ENCODE peak calls at places on chromosome 6, in six cellular contexts. One of them, this sample, is unnamed.

GRCh38 chr6:3661390-3661789 is 90.1 kb downstream of the PXDC1 start:
- DNase-seq in substantia nigra: no peak
- DNase-seq in HuH-7.5: no peak
- DNase-seq in stimulated activated naive CD8-positive, alpha-beta T cell treated with anti-CD3 and anti-CD28 coated beads, Interleukin-15, Interleukin-2, amounts not matched to agents 100 U/mL and 50 U/mL, for 24 hours: no peak
- DNase-seq in cardiac fibroblast: no peak
- DNase-seq in NAMALWA: no peak
- DNase-seq in this sample: no peak

GRCh38 chr6:54194067-54194466 is 82.8 kb downstream of the MLIP start:
- DNase-seq in substantia nigra: no peak
- DNase-seq in HuH-7.5: no peak
- DNase-seq in stimulated activated naive CD8-positive, alpha-beta T cell treated with anti-CD3 and anti-CD28 coated beads, Interleukin-15, Interleukin-2, amounts not matched to agents 100 U/mL and 50 U/mL, for 24 hours: no peak
- DNase-seq in cardiac fibroblast: peak
- DNase-seq in NAMALWA: no peak
- DNase-seq in this sample: no peak

GRCh38 chr6:55868910-55869479 is 6.4 kb downstream of the BMP5 start:
- DNase-seq in substantia nigra: no peak
- DNase-seq in HuH-7.5: no peak
- DNase-seq in stimulated activated naive CD8-positive, alpha-beta T cell treated with anti-CD3 and anti-CD28 coated beads, Interleukin-15, Interleukin-2, amounts not matched to agents 100 U/mL and 50 U/mL, for 24 hours: peak
- DNase-seq in cardiac fibroblast: no peak
- DNase-seq in NAMALWA: no peak
- DNase-seq in this sample: no peak

GRCh38 chr6:33790306-33790855 is 1.5 kb upstream of the LEMD2 start:
- DNase-seq in substantia nigra: no peak
- DNase-seq in HuH-7.5: no peak
- DNase-seq in stimulated activated naive CD8-positive, alpha-beta T cell treated with anti-CD3 and anti-CD28 coated beads, Interleukin-15, Interleukin-2, amounts not matched to agents 100 U/mL and 50 U/mL, for 24 hours: no peak
- DNase-seq in cardiac fibroblast: no peak
- DNase-seq in NAMALWA: no peak
- DNase-seq in this sample: no peak

GRCh38 chr6:91240878-91241603 is 654.2 kb upstream of the MAP3K7 start:
- DNase-seq in substantia nigra: no peak
- DNase-seq in HuH-7.5: no peak
- DNase-seq in stimulated activated naive CD8-positive, alpha-beta T cell treated with anti-CD3 and anti-CD28 coated beads, Interleukin-15, Interleukin-2, amounts not matched to agents 100 U/mL and 50 U/mL, for 24 hours: no peak
- DNase-seq in cardiac fibroblast: no peak
- DNase-seq in NAMALWA: peak
- DNase-seq in this sample: no peak

GRCh38 chr6:87553159-87553765 is 36.5 kb downstream of the RARS2 start:
- DNase-seq in substantia nigra: no peak
- DNase-seq in HuH-7.5: no peak
- DNase-seq in stimulated activated naive CD8-positive, alpha-beta T cell treated with anti-CD3 and anti-CD28 coated beads, Interleukin-15, Interleukin-2, amounts not matched to agents 100 U/mL and 50 U/mL, for 24 hours: no peak
- DNase-seq in cardiac fibroblast: no peak
- DNase-seq in NAMALWA: no peak
- DNase-seq in this sample: no peak

GRCh38 chr6:157145656-157146285 is 177.5 kb downstream of the TMEM242 start:
- DNase-seq in substantia nigra: no peak
- DNase-seq in HuH-7.5: no peak
- DNase-seq in stimulated activated naive CD8-positive, alpha-beta T cell treated with anti-CD3 and anti-CD28 coated beads, Interleukin-15, Interleukin-2, amounts not matched to agents 100 U/mL and 50 U/mL, for 24 hours: no peak
- DNase-seq in cardiac fibroblast: peak
- DNase-seq in NAMALWA: no peak
- DNase-seq in this sample: no peak

GRCh38 chr6:151164383-151164782 is 75.4 kb upstream of the AKAP12 start:
- DNase-seq in substantia nigra: no peak
- DNase-seq in HuH-7.5: no peak
- DNase-seq in stimulated activated naive CD8-positive, alpha-beta T cell treated with anti-CD3 and anti-CD28 coated beads, Interleukin-15, Interleukin-2, amounts not matched to agents 100 U/mL and 50 U/mL, for 24 hours: no peak
- DNase-seq in cardiac fibroblast: no peak
- DNase-seq in NAMALWA: no peak
- DNase-seq in this sample: no peak

GRCh38 chr6:116059713-116060571 is 749 bp downstream of the FRK start:
- DNase-seq in substantia nigra: no peak
- DNase-seq in HuH-7.5: no peak
- DNase-seq in stimulated activated naive CD8-positive, alpha-beta T cell treated with anti-CD3 and anti-CD28 coated beads, Interleukin-15, Interleukin-2, amounts not matched to agents 100 U/mL and 50 U/mL, for 24 hours: no peak
- DNase-seq in cardiac fibroblast: peak
- DNase-seq in NAMALWA: no peak
- DNase-seq in this sample: no peak

GRCh38 chr6:47836639-47837038 is 54.8 kb downstream of the OPN5 start:
- DNase-seq in substantia nigra: no peak
- DNase-seq in HuH-7.5: no peak
- DNase-seq in stimulated activated naive CD8-positive, alpha-beta T cell treated with anti-CD3 and anti-CD28 coated beads, Interleukin-15, Interleukin-2, amounts not matched to agents 100 U/mL and 50 U/mL, for 24 hours: no peak
- DNase-seq in cardiac fibroblast: no peak
- DNase-seq in NAMALWA: no peak
- DNase-seq in this sample: no peak

GRCh38 chr6:34514593-34515472 is 41.3 kb downstream of the SPDEF start:
- DNase-seq in substantia nigra: no peak
- DNase-seq in HuH-7.5: no peak
- DNase-seq in stimulated activated naive CD8-positive, alpha-beta T cell treated with anti-CD3 and anti-CD28 coated beads, Interleukin-15, Interleukin-2, amounts not matched to agents 100 U/mL and 50 U/mL, for 24 hours: peak
- DNase-seq in cardiac fibroblast: peak
- DNase-seq in NAMALWA: no peak
- DNase-seq in this sample: peak

GRCh38 chr6:122372647-122373046 is 26.8 kb upstream of the HSF2 start:
- DNase-seq in substantia nigra: no peak
- DNase-seq in HuH-7.5: no peak
- DNase-seq in stimulated activated naive CD8-positive, alpha-beta T cell treated with anti-CD3 and anti-CD28 coated beads, Interleukin-15, Interleukin-2, amounts not matched to agents 100 U/mL and 50 U/mL, for 24 hours: no peak
- DNase-seq in cardiac fibroblast: peak
- DNase-seq in NAMALWA: peak
- DNase-seq in this sample: no peak

GRCh38 chr6:1424306-1424927 is 35.0 kb downstream of the FOXF2 start:
- DNase-seq in substantia nigra: no peak
- DNase-seq in HuH-7.5: peak
- DNase-seq in stimulated activated naive CD8-positive, alpha-beta T cell treated with anti-CD3 and anti-CD28 coated beads, Interleukin-15, Interleukin-2, amounts not matched to agents 100 U/mL and 50 U/mL, for 24 hours: peak
- DNase-seq in cardiac fibroblast: peak
- DNase-seq in NAMALWA: peak
- DNase-seq in this sample: no peak

GRCh38 chr6:53493635-53494025 is 51.3 kb downstream of the GCLC start:
- DNase-seq in substantia nigra: no peak
- DNase-seq in HuH-7.5: no peak
- DNase-seq in stimulated activated naive CD8-positive, alpha-beta T cell treated with anti-CD3 and anti-CD28 coated beads, Interleukin-15, Interleukin-2, amounts not matched to agents 100 U/mL and 50 U/mL, for 24 hours: no peak
- DNase-seq in cardiac fibroblast: no peak
- DNase-seq in NAMALWA: no peak
- DNase-seq in this sample: no peak

GRCh38 chr6:98627129-98627775 is 207.1 kb upstream of the POU3F2 start:
- DNase-seq in substantia nigra: no peak
- DNase-seq in HuH-7.5: no peak
- DNase-seq in stimulated activated naive CD8-positive, alpha-beta T cell treated with anti-CD3 and anti-CD28 coated beads, Interleukin-15, Interleukin-2, amounts not matched to agents 100 U/mL and 50 U/mL, for 24 hours: no peak
- DNase-seq in cardiac fibroblast: no peak
- DNase-seq in NAMALWA: no peak
- DNase-seq in this sample: no peak

This sample was measured in hypothalamus.